ENCODE peak calls at places on chromosome 5, in five cellular contexts. O is DMS79 treated with DMSO at 0.1 percent for 48 hours, T is AG04450, M is A549, N is ELR. I is an unnamed sample.

GRCh38 chr5:113345261-113345940 is 89.4 kb downstream of the TSSK1B start:
- DNase-seq in T (no peak), N (peak; percentile 31), O (peak; percentile 6), M (no peak), I (no peak)

GRCh38 chr5:158154226-158155005 is 295.5 kb upstream of the CLINT1 start:
- DNase-seq in T (no peak), M (peak; percentile 12), N (peak; percentile 76), O (no peak), I (peak; percentile 30)

GRCh38 chr5:124783794-124784193 is 37.4 kb upstream of the ZNF608 start:
- DNase-seq in M (no peak), T (no peak), O (no peak), N (no peak), I (peak; percentile 39)

GRCh38 chr5:164581889-164582288 is 1076.5 kb downstream of the MAT2B start:
- DNase-seq in T (no peak), O (no peak), M (no peak), N (no peak), I (no peak)

GRCh38 chr5:53253421-53253871 is 143.9 kb upstream of the MOCS2 start:
- DNase-seq in T (peak; percentile 61), O (no peak), N (peak; percentile 86), M (no peak), I (peak; percentile 40)

GRCh38 chr5:142317173-142317572 is 7.6 kb downstream of the SPRY4 start:
- DNase-seq in T (no peak), M (no peak), N (no peak), O (no peak), I (no peak)

GRCh38 chr5:180802325-180803180 is at the start of gene MGAT1:
- DNase-seq in N (peak; percentile 91), T (no peak), M (peak; percentile 74), O (peak; percentile 5), I (no peak)

GRCh38 chr5:671459-672328 is 21.5 kb downstream of the TPPP start:
- DNase-seq in O (no peak), T (peak; percentile 6), M (peak; percentile 74), N (peak; percentile 74), I (no peak)

GRCh38 chr5:15717002-15717401 is 217.0 kb downstream of the FBXL7 start:
- DNase-seq in T (no peak), M (no peak), O (no peak), N (peak; percentile 7), I (no peak)

GRCh38 chr5:1882337-1883119 is at the start of gene IRX4:
- DNase-seq in O (peak; percentile 44), M (peak; percentile 43), T (no peak), N (no peak), I (no peak)

I was measured in BJ.